ENCODE peak calls at places on chromosomes 3 and 15, in ten cellular contexts. P is psoas muscle; D is ascending aorta; M is suprapubic skin; U is fibroblast of lung; W is OCI-LY7; Q is prostate gland; B is CD8-positive, alpha-beta T cell; C is PC-9; X is adrenal gland. N is an unnamed sample.
A peak's percentile ranks its signal among the peaks of the same experiment; 100 is the strongest.

GRCh38 chr3:121232309-121233225 is 313.2 kb downstream of the POLQ start:
- DNase-seq in P (no peak), D (no peak), M (no peak), U (no peak), W (no peak), Q (no peak), B (no peak), C (no peak), X (no peak), N (no peak)

GRCh38 chr3:60017631-60018030 is 967.8 kb upstream of the CFAP20DC start:
- DNase-seq in P (no peak), D (no peak), M (no peak), U (peak; percentile 93), W (no peak), Q (no peak), B (peak; percentile 62), C (peak; percentile 0), X (no peak), N (no peak)

GRCh38 chr3:139288266-139288821 is 55.5 kb upstream of the MRPS22 start:
- DNase-seq in P (no peak), D (no peak), M (no peak), U (no peak), W (no peak), Q (no peak), B (no peak), C (no peak), X (peak; percentile 64), N (peak; percentile 58)

GRCh38 chr15:64854041-64854440 is 12.3 kb downstream of the PLEKHO2 start:
- DNase-seq in P (no peak), D (no peak), M (no peak), U (peak; percentile 53), W (no peak), Q (no peak), B (no peak), C (no peak), X (peak; percentile 58), N (no peak)

GRCh38 chr15:39931615-39932014 is 2.3 kb upstream of the EIF2AK4 start:
- DNase-seq in P (no peak), D (no peak), M (no peak), U (no peak), W (no peak), Q (no peak), B (no peak), C (no peak), X (no peak), N (no peak)

GRCh38 chr15:29859981-29860745 is 37.9 kb upstream of the TJP1 start:
- DNase-seq in P (no peak), D (no peak), M (no peak), U (peak; percentile 95), W (no peak), Q (no peak), B (no peak), C (no peak), X (no peak), N (no peak)

GRCh38 chr3:27312044-27312668 is 57.0 kb downstream of the NEK10 start:
- DNase-seq in P (no peak), D (no peak), M (no peak), U (peak; percentile 68), W (peak; percentile 48), Q (peak; percentile 34), B (no peak), C (peak; percentile 12), X (no peak), N (no peak)

GRCh38 chr15:74010929-74011540 is 16.5 kb downstream of the PML start:
- DNase-seq in P (no peak), D (no peak), M (no peak), U (peak; percentile 19), W (no peak), Q (no peak), B (no peak), C (no peak), X (no peak), N (no peak)

DNA sequence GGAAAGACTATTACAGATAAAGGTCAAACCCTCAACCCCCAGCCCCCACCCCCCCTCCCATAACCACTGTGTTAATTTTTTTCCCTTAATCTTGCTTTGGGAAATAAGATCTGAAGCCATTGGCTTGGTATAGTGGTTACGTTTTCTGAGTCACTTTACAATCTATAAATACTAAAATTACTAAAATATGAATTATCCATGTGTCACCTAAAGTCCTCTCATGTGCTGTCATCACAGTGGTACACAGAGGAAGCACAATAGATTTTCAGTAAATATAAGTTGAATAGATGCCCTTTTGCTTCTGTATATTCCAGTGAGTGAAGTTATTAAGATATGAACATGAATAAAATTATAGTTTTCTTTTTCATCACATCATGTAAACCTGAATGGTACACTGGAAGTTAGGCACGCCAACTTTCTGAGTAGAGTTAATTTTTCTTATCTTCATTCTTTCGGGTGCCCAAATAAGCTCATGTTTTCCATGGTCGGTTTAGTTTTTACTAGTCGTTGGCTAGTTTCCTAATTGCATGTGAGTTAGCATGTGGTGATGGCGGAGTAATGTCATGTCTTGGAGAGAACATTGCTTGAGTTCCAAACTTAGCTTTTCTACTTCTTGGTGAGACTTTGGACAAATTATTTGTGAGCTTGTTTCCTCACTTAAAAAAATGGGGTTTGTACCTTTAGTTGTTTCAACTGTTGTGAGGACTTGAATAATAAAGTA is 11.5 kb downstream of the PPP4R2 start:
- DNase-seq in P (no peak), D (no peak), M (no peak), U (no peak), W (no peak), Q (no peak), B (no peak), C (no peak), X (no peak), N (no peak)
- H3K27ac ChIP-seq in P (no peak overlapping the region), D (no peak overlapping the region), M (no peak overlapping the region), U (no peak overlapping the region), W (no peak overlapping the region), Q (no peak overlapping the region), B (no peak overlapping the region), C (no peak overlapping the region), X (no peak overlapping the region), N (no peak overlapping the region)

GRCh38 chr3:107493134-107493533 is 29.6 kb upstream of the BBX start:
- DNase-seq in P (no peak), D (no peak), M (no peak), U (no peak), W (no peak), Q (no peak), B (no peak), C (no peak), X (no peak), N (no peak)

GRCh38 chr3:107487490-107487889 is 35.3 kb upstream of the BBX start:
- DNase-seq in P (no peak), D (no peak), M (no peak), U (peak; percentile 6), W (no peak), Q (no peak), B (no peak), C (no peak), X (no peak), N (no peak)

GRCh38 chr3:107488942-107489341 is 33.8 kb upstream of the BBX start:
- DNase-seq in P (no peak), D (no peak), M (no peak), U (no peak), W (no peak), Q (no peak), B (no peak), C (no peak), X (peak; percentile 64), N (no peak)
- H3K27ac ChIP-seq in P (no peak overlapping the region), D (no peak overlapping the region), M (no peak overlapping the region), U (no peak overlapping the region), W (no peak overlapping the region), Q (no peak overlapping the region), B (no peak overlapping the region), C (no peak overlapping the region), X (no peak overlapping the region), N (no peak overlapping the region)

GRCh38 chr15:81183403-81183760 is 13.3 kb upstream of the IL16 start:
- DNase-seq in P (no peak), D (no peak), M (no peak), U (no peak), W (no peak), Q (no peak), B (no peak), C (no peak), X (no peak), N (no peak)

GRCh38 chr15:81182031-81182745 is 14.5 kb upstream of the IL16 start:
- DNase-seq in P (no peak), D (no peak), M (peak; percentile 53), U (peak; percentile 11), W (no peak), Q (no peak), B (no peak), C (no peak), X (no peak), N (no peak)

GRCh38 chr15:81184188-81184587 is 12.5 kb upstream of the IL16 start:
- DNase-seq in P (peak; percentile 72), D (no peak), M (peak; percentile 91), U (peak; percentile 11), W (no peak), Q (no peak), B (no peak), C (no peak), X (no peak), N (no peak)

GRCh38 chr15:81181220-81181619 is 15.5 kb upstream of the IL16 start:
- DNase-seq in P (no peak), D (no peak), M (peak; percentile 70), U (no peak), W (no peak), Q (no peak), B (no peak), C (no peak), X (no peak), N (no peak)

DNA sequence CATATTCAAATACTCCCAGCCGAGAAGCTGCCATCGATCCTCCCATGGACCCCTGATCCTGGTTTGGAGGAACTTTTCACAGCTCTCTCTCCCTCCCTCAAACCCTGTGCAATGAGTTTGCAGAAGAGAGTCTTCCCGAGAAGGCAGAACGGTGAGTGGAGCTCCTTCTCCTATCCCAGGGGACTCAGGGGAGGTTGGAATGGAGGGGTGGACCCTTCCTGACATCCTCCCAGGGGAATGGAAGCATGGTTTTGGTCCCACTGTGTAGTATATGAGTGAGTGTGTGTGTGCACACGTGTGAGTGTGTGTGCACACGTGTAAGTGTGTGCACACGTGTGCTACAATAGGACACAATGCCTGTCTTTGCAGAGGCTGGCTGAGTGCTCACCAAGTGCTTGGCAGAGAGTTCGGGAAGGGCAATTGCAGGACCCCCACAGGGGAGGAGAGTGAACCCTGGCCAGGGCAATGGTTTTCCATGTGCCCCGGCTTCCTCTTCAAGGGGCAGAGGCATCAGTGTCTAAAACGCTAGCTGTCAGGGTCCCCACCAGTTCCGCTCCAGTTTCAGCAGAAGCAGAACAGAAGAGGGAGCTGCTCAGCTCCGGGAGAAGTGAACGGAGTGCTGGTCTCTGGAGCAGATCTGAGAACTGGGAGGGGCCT is 13.8 kb upstream of the IL16 start:
- DNase-seq in P (no peak), D (no peak), M (no peak), U (no peak), W (no peak), Q (no peak), B (no peak), C (no peak), X (no peak), N (no peak)
- H3K27ac ChIP-seq in P (no peak overlapping the region), D (peak overlapping the region; percentile 21), M (peak overlapping the region; percentile 72), U (peak overlapping the region; percentile 29), W (no peak overlapping the region), Q (peak overlapping the region; percentile 26), B (no peak overlapping the region), C (no peak overlapping the region), X (no peak overlapping the region), N (peak overlapping the region; percentile 87)

GRCh38 chr15:100994597-100995446 is 75.7 kb downstream of the LRRK1 start:
- DNase-seq in P (no peak), D (no peak), M (no peak), U (no peak), W (no peak), Q (no peak), B (no peak), C (no peak), X (no peak), N (peak; percentile 78)

GRCh38 chr15:100998630-100999029 is 79.5 kb downstream of the LRRK1 start:
- DNase-seq in P (no peak), D (no peak), M (no peak), U (no peak), W (no peak), Q (no peak), B (no peak), C (no peak), X (no peak), N (no peak)

GRCh38 chr15:100999369-100999768 is 80.2 kb downstream of the LRRK1 start:
- DNase-seq in P (no peak), D (no peak), M (no peak), U (peak; percentile 56), W (no peak), Q (no peak), B (no peak), C (no peak), X (no peak), N (no peak)

GRCh38 chr15:100995471-100996430 is 76.6 kb downstream of the LRRK1 start:
- DNase-seq in P (no peak), D (no peak), M (no peak), U (no peak), W (no peak), Q (no peak), B (no peak), C (no peak), X (no peak), N (no peak)

GRCh38 chr15:100997442-100997841 is 78.3 kb downstream of the LRRK1 start:
- DNase-seq in P (no peak), D (no peak), M (no peak), U (peak; percentile 18), W (no peak), Q (no peak), B (no peak), C (no peak), X (no peak), N (no peak)
- H3K27ac ChIP-seq in P (no peak overlapping the region), D (no peak overlapping the region), M (no peak overlapping the region), U (no peak overlapping the region), W (no peak overlapping the region), Q (no peak overlapping the region), B (no peak overlapping the region), C (no peak overlapping the region), X (no peak overlapping the region), N (no peak overlapping the region)

N was measured in upper lobe of right lung.